ENCODE peak calls at places on chromosomes 5 and 9, in five cellular contexts. W, S, R, X and A are unnamed samples.

GRCh38 chr9:123355761-123356520 is at the start of gene CRB2:
- DNase-seq in S (no peak), X (no peak), W (no peak), R (no peak), A (no peak)

GRCh38 chr5:131392461-131393095 is 128.7 kb downstream of the CDC42SE2 start:
- DNase-seq in S (no peak), R (no peak), X (no peak), W (no peak), A (no peak)

GRCh38 chr9:104027295-104027694 is 66.8 kb upstream of the SMC2 start:
- DNase-seq in R (no peak), S (no peak), W (no peak), X (no peak), A (no peak)

GRCh38 chr9:128323192-128323730 is 622 bp downstream of the COQ4 start:
- DNase-seq in R (peak), X (peak), S (no peak), W (no peak), A (peak)

GRCh38 chr9:37466037-37466709 is 923 bp upstream of the ZBTB5 start:
- DNase-seq in S (peak), W (peak), X (peak), R (no peak), A (peak)

GRCh38 chr9:112970939-112971338 is 41.1 kb downstream of the ZNF883 start:
- DNase-seq in W (peak), S (no peak), X (peak), R (no peak), A (no peak)

GRCh38 chr5:80083115-80083890 is 48.2 kb downstream of the THBS4 start:
- DNase-seq in R (peak), S (no peak), X (peak), W (peak), A (peak)

GRCh38 chr9:136399176-136400037 is 563 bp downstream of the SNAPC4 start:
- DNase-seq in R (no peak), W (peak), X (no peak), S (no peak), A (peak)

GRCh38 chr5:142000709-142001484 is 11.9 kb downstream of the GNPDA1 start:
- DNase-seq in W (no peak), X (no peak), S (no peak), R (no peak), A (peak)

GRCh38 chr9:99606955-99607354 is 214.7 kb upstream of the NR4A3 start:
- DNase-seq in R (no peak), W (peak), S (no peak), X (no peak), A (no peak)

GRCh38 chr5:139925650-139926640 is 117.2 kb downstream of the NRG2 start:
- DNase-seq in W (no peak), S (no peak), R (no peak), X (no peak), A (peak)

GRCh38 chr9:32570262-32570661 is 2.7 kb downstream of the NDUFB6 start:
- DNase-seq in X (no peak), S (no peak), W (no peak), R (no peak), A (no peak)

GRCh38 chr5:179549973-179550510 is 312 bp upstream of the RUFY1 start:
- DNase-seq in X (no peak), R (no peak), W (peak), S (no peak), A (peak)

GRCh38 chr9:126373241-126373640 is 46.6 kb downstream of the MVB12B start:
- DNase-seq in W (no peak), S (no peak), R (peak), X (peak), A (no peak)